ENCODE peak calls at places on chromosome 12, in nine cellular contexts. L is posterior vena cava; X is stromal cell of bone marrow; A is activated CD8-positive, alpha-beta memory T cell treated with anti-CD3 and anti-CD28 coated beads for 48 hours; G is stimulated activated CD4-positive, alpha-beta T cell treated with anti-CD3 and anti-CD28 coated beads, Interleukin-12 subunit alpha, Interleukin-12 subunit beta, amount 100 ng/mL, for 4 hours; F is D341Med; Z is stimulated activated CD8-positive, alpha-beta memory T cell treated with anti-CD3 and anti-CD28 coated beads, Interleukin-15, amount 100 ng/mL, for 24 hours; H is heart right ventricle; J is pancreas. D is an unnamed sample.

GRCh38 chr12:117032593-117033381 is 66.4 kb downstream of the TESC start:
- DNase-seq in L (no peak), X (no peak), A (no peak), G (no peak), F (peak; percentile 32), Z (no peak), H (no peak), J (peak; percentile 90), D (peak; percentile 67)

GRCh38 chr12:8890313-8891084 is 23.8 kb upstream of the PHC1 start:
- DNase-seq in L (no peak), X (peak; percentile 23), A (no peak), G (peak; percentile 36), F (peak; percentile 75), Z (no peak), H (peak; percentile 66), J (peak; percentile 30), D (no peak)

GRCh38 chr12:89960011-89960507 is 251.4 kb upstream of the ATP2B1 start:
- DNase-seq in L (no peak), X (no peak), A (no peak), G (no peak), F (no peak), Z (no peak), H (no peak), J (no peak), D (no peak)

GRCh38 chr12:109611223-109611622 is 37.6 kb downstream of the MVK start:
- DNase-seq in L (no peak), X (no peak), A (no peak), G (no peak), F (no peak), Z (no peak), H (no peak), J (no peak), D (no peak)

GRCh38 chr12:132477009-132477702 is 12.8 kb upstream of the FBRSL1 start:
- DNase-seq in L (no peak), X (no peak), A (no peak), G (no peak), F (no peak), Z (no peak), H (no peak), J (peak; percentile 21), D (no peak)

GRCh38 chr12:113955109-113955970 is 10.8 kb downstream of the RBM19 start:
- DNase-seq in L (no peak), X (no peak), A (no peak), G (no peak), F (peak; percentile 64), Z (no peak), H (no peak), J (no peak), D (no peak)

GRCh38 chr12:131857908-131858850 is 30.0 kb downstream of the MMP17 start:
- DNase-seq in L (no peak), X (no peak), A (no peak), G (no peak), F (no peak), Z (no peak), H (no peak), J (no peak), D (no peak)

GRCh38 chr12:19031032-19031431 is 98.5 kb upstream of the PLEKHA5 start:
- DNase-seq in L (no peak), X (peak; percentile 79), A (no peak), G (no peak), F (no peak), Z (no peak), H (no peak), J (no peak), D (no peak)

GRCh38 chr12:93524386-93525133 is 47.9 kb upstream of the SOCS2 start:
- DNase-seq in L (no peak), X (no peak), A (no peak), G (no peak), F (no peak), Z (no peak), H (no peak), J (no peak), D (no peak)

GRCh38 chr12:112107728-112108447 is 695 bp downstream of the NAA25 start:
- DNase-seq in L (no peak), X (no peak), A (no peak), G (peak; percentile 33), F (peak; percentile 58), Z (no peak), H (peak; percentile 57), J (peak; percentile 35), D (no peak)

D was measured in sigmoid colon.